ENCODE peak calls at places on chromosomes 1 and 21, in seven cellular contexts. M is colonic mucosa; C is CD4-positive, alpha-beta memory T cell; R is HS-5; G is lower leg skin; S is fibroblast of mammary gland; T is activated naive CD4-positive, alpha-beta T cell. P is an unnamed sample.

GRCh38 chr1:231612393-231613089 is 14.0 kb upstream of the DISC1 start:
- DNase-seq in M (no peak), T (no peak), C (peak), R (no peak), G (peak), S (no peak), P (no peak)

GRCh38 chr1:200875416-200875815 is 2.6 kb downstream of the GPR25 start:
- DNase-seq in G (no peak), S (no peak), R (no peak), T (no peak), C (no peak), M (no peak), P (no peak)

GRCh38 chr1:234863596-234863995 is 253.6 kb upstream of the IRF2BP2 start:
- DNase-seq in S (peak), C (no peak), T (no peak), R (no peak), M (no peak), G (no peak), P (no peak)

GRCh38 chr1:165679282-165680036 is 18.9 kb downstream of the ALDH9A1 start:
- DNase-seq in M (no peak), C (no peak), S (no peak), G (no peak), R (no peak), T (no peak), P (no peak)

GRCh38 chr21:42010507-42011493 is 640 bp upstream of the ZBTB21 start:
- DNase-seq in R (no peak), G (no peak), M (peak), C (peak), T (no peak), S (no peak), P (peak)

GRCh38 chr1:161008857-161009554 is 11.9 kb downstream of the F11R start:
- DNase-seq in R (no peak), T (no peak), M (no peak), G (no peak), S (no peak), C (no peak), P (no peak)

GRCh38 chr1:20349561-20349960 is 58.9 kb downstream of the VWA5B1 start:
- DNase-seq in G (no peak), C (no peak), T (no peak), R (peak), S (no peak), M (no peak), P (no peak)

GRCh38 chr1:236140705-236141446 is 1.5 kb upstream of the GPR137B start:
- DNase-seq in M (peak), T (no peak), R (no peak), C (no peak), G (no peak), S (no peak), P (no peak)

GRCh38 chr1:28592314-28593071 is 428 bp downstream of the RAB42 start:
- DNase-seq in C (no peak), G (no peak), R (no peak), S (no peak), M (peak), T (no peak), P (no peak)

GRCh38 chr1:85342177-85342576 is 65.7 kb upstream of the BCL10 start:
- DNase-seq in R (no peak), S (peak), C (no peak), G (no peak), T (no peak), M (no peak), P (no peak)

GRCh38 chr1:58430355-58431335 is 115.9 kb downstream of the OMA1 start:
- DNase-seq in R (no peak), M (no peak), S (no peak), T (no peak), G (no peak), C (no peak), P (no peak)

GRCh38 chr1:220887202-220887867 is 8.1 kb downstream of the HLX start:
- DNase-seq in M (no peak), S (no peak), C (no peak), T (no peak), R (no peak), G (no peak), P (peak)

GRCh38 chr1:37240897-37241296 is 206.6 kb upstream of the GRIK3 start:
- DNase-seq in R (no peak), C (no peak), M (no peak), G (no peak), S (no peak), T (no peak), P (no peak)

GRCh38 chr1:156882543-156882942 is 11.0 kb upstream of the PEAR1 start:
- DNase-seq in S (no peak), C (no peak), R (no peak), T (no peak), G (no peak), M (no peak), P (no peak)

GRCh38 chr1:243508303-243508713 is 252.5 kb downstream of the SDCCAG8 start:
- DNase-seq in C (no peak), S (no peak), M (no peak), G (no peak), T (no peak), R (no peak), P (no peak)

GRCh38 chr1:147902183-147902845 is at the start of gene GJA8:
- DNase-seq in S (no peak), C (no peak), T (no peak), R (no peak), G (no peak), M (no peak), P (peak)

GRCh38 chr1:248918126-248918525 is 12.1 kb downstream of the PGBD2 start:
- DNase-seq in R (no peak), G (no peak), T (no peak), M (no peak), S (no peak), C (no peak), P (no peak)

GRCh38 chr1:207218512-207219352 is 102.7 kb upstream of the CD55 start:
- DNase-seq in M (no peak), T (no peak), G (no peak), C (no peak), S (no peak), R (no peak), P (no peak)

GRCh38 chr21:42299324-42300044 is 15.7 kb downstream of the TFF3 start:
- DNase-seq in C (no peak), G (no peak), R (no peak), M (peak), S (no peak), T (no peak), P (no peak)

GRCh38 chr1:7531562-7532340 is 239.3 kb upstream of the VAMP3 start:
- DNase-seq in G (no peak), C (no peak), M (no peak), R (no peak), S (no peak), T (no peak), P (no peak)

GRCh38 chr21:39851219-39851618 is 16.0 kb upstream of the PCP4 start:
- DNase-seq in C (no peak), G (no peak), S (no peak), T (no peak), M (no peak), R (no peak), P (no peak)

GRCh38 chr1:65362545-65362944 is 53.2 kb downstream of the DNAJC6 start:
- DNase-seq in C (no peak), M (no peak), S (no peak), G (no peak), R (no peak), T (no peak), P (peak)

GRCh38 chr1:205925730-205926129 is 17.5 kb downstream of the SLC26A9 start:
- DNase-seq in G (no peak), S (peak), C (no peak), R (peak), T (no peak), M (no peak), P (no peak)

GRCh38 chr1:69568435-69569280 is 936 bp downstream of the LRRC7 start:
- DNase-seq in S (no peak), R (no peak), M (no peak), T (no peak), G (no peak), C (no peak), P (no peak)

GRCh38 chr1:98674075-98674781 is 12.7 kb downstream of the SNX7 start:
- DNase-seq in T (no peak), C (no peak), S (peak), G (no peak), R (no peak), M (no peak), P (no peak)

GRCh38 chr1:161743231-161743630 is 6.4 kb upstream of the DUSP12 start:
- DNase-seq in C (no peak), T (no peak), S (no peak), M (no peak), G (no peak), R (no peak), P (no peak)

GRCh38 chr21:17461014-17461413 is 51.8 kb upstream of the CXADR start:
- DNase-seq in T (no peak), R (no peak), G (peak), S (peak), M (peak), C (no peak), P (no peak)